ENCODE peak calls at places on chromosomes 6 and 20, in four cellular contexts. One of them, this sample, is unnamed.
A peak's percentile ranks its signal among the peaks of the same experiment; 100 is the strongest.

GRCh38 chr6:18117136-18117535 is 5.3 kb downstream of the NHLRC1 start:
- DNase-seq in GF-D8: no peak
- DNase-seq in AG08396: no peak
- DNase-seq in GM20000: no peak
- DNase-seq in this sample: no peak

GRCh38 chr20:23399568-23400241 is 21.6 kb downstream of the NAPB start:
- DNase-seq in GF-D8: no peak
- DNase-seq in GM20000: peak; percentile 22
- DNase-seq in AG08396: no peak
- DNase-seq in this sample: no peak

GRCh38 chr6:132130530-132131298 is 179.5 kb upstream of the CCN2 start:
- DNase-seq in GM20000: peak; percentile 23
- DNase-seq in GF-D8: no peak
- DNase-seq in AG08396: peak; percentile 22
- DNase-seq in this sample: no peak

GRCh38 chr20:20594171-20594530 is 118.3 kb downstream of the RALGAPA2 start:
- DNase-seq in AG08396: peak; percentile 11
- DNase-seq in GM20000: no peak
- DNase-seq in GF-D8: no peak
- DNase-seq in this sample: peak; percentile 5

GRCh38 chr20:35619196-35620095 is 3.8 kb downstream of the SPAG4 start:
- DNase-seq in AG08396: peak; percentile 84
- DNase-seq in GM20000: peak; percentile 78
- DNase-seq in GF-D8: no peak
- DNase-seq in this sample: peak; percentile 72

GRCh38 chr6:83490177-83490576 is 22.2 kb upstream of the PRSS35 start:
- DNase-seq in GF-D8: no peak
- DNase-seq in AG08396: no peak
- DNase-seq in GM20000: no peak
- DNase-seq in this sample: no peak

GRCh38 chr6:69570126-69570525 is 226.7 kb downstream of the LMBRD1 start:
- DNase-seq in GM20000: no peak
- DNase-seq in AG08396: no peak
- DNase-seq in GF-D8: no peak
- DNase-seq in this sample: no peak

GRCh38 chr20:50996901-50997830 is 25.7 kb downstream of the KCNG1 start:
- DNase-seq in AG08396: no peak
- DNase-seq in GF-D8: no peak
- DNase-seq in GM20000: no peak
- DNase-seq in this sample: no peak

GRCh38 chr20:57205625-57206219 is 60.7 kb downstream of the BMP7 start:
- DNase-seq in GM20000: no peak
- DNase-seq in AG08396: peak; percentile 42
- DNase-seq in GF-D8: no peak
- DNase-seq in this sample: no peak

GRCh38 chr20:32789896-32790750 is 27.9 kb downstream of the DNMT3B start:
- DNase-seq in GM20000: peak; percentile 84
- DNase-seq in GF-D8: no peak
- DNase-seq in AG08396: peak; percentile 90
- DNase-seq in this sample: peak; percentile 54

GRCh38 chr20:38649275-38649891 is 47.8 kb downstream of the ARHGAP40 start:
- DNase-seq in GM20000: peak; percentile 44
- DNase-seq in AG08396: peak; percentile 34
- DNase-seq in GF-D8: no peak
- DNase-seq in this sample: no peak

GRCh38 chr6:126628125-126628524 is 288.2 kb downstream of the CENPW start:
- DNase-seq in GF-D8: no peak
- DNase-seq in AG08396: no peak
- DNase-seq in GM20000: no peak
- DNase-seq in this sample: no peak

GRCh38 chr6:30411515-30412207 is 66.7 kb downstream of the RPP21 start:
- DNase-seq in GM20000: no peak
- DNase-seq in AG08396: no peak
- DNase-seq in GF-D8: no peak
- DNase-seq in this sample: peak; percentile 53

GRCh38 chr20:11035211-11035610 is 361.4 kb upstream of the JAG1 start:
- DNase-seq in GF-D8: no peak
- DNase-seq in AG08396: no peak
- DNase-seq in GM20000: no peak
- DNase-seq in this sample: no peak

GRCh38 chr6:22668307-22668706 is 98.9 kb downstream of the HDGFL1 start:
- DNase-seq in GM20000: no peak
- DNase-seq in GF-D8: no peak
- DNase-seq in AG08396: peak; percentile 5
- DNase-seq in this sample: no peak

GRCh38 chr6:107823047-107823557 is 1.0 kb downstream of the SCML4 start:
- DNase-seq in AG08396: no peak
- DNase-seq in GM20000: no peak
- DNase-seq in GF-D8: no peak
- DNase-seq in this sample: peak; percentile 74

GRCh38 chr20:675453-676314 is at the start of gene SCRT2:
- DNase-seq in GM20000: peak; percentile 86
- DNase-seq in AG08396: peak; percentile 96
- DNase-seq in GF-D8: no peak
- DNase-seq in this sample: peak; percentile 63

GRCh38 chr20:52552181-52552872 is 360.7 kb upstream of the ZFP64 start:
- DNase-seq in AG08396: peak; percentile 10
- DNase-seq in GM20000: no peak
- DNase-seq in GF-D8: no peak
- DNase-seq in this sample: no peak

GRCh38 chr20:37524221-37524700 is 3.2 kb downstream of the NNAT start:
- DNase-seq in AG08396: no peak
- DNase-seq in GF-D8: no peak
- DNase-seq in GM20000: no peak
- DNase-seq in this sample: no peak

GRCh38 chr6:124999105-124999764 is 37.0 kb downstream of the RNF217 start:
- DNase-seq in AG08396: no peak
- DNase-seq in GF-D8: no peak
- DNase-seq in GM20000: no peak
- DNase-seq in this sample: no peak

GRCh38 chr6:155347800-155348199 is 33.5 kb upstream of the TFB1M start:
- DNase-seq in GF-D8: no peak
- DNase-seq in AG08396: no peak
- DNase-seq in GM20000: no peak
- DNase-seq in this sample: no peak

GRCh38 chr6:43308101-43308989 is at the start of gene CRIP3:
- DNase-seq in GF-D8: no peak
- DNase-seq in GM20000: peak; percentile 54
- DNase-seq in AG08396: peak; percentile 14
- DNase-seq in this sample: peak; percentile 28

GRCh38 chr6:46491789-46492547 is 719 bp upstream of the RCAN2 start:
- DNase-seq in AG08396: peak; percentile 48
- DNase-seq in GF-D8: no peak
- DNase-seq in GM20000: peak; percentile 65
- DNase-seq in this sample: peak; percentile 17

GRCh38 chr6:135270676-135271536 is 89.8 kb downstream of the MYB start:
- DNase-seq in GM20000: no peak
- DNase-seq in GF-D8: no peak
- DNase-seq in AG08396: no peak
- DNase-seq in this sample: no peak